ENCODE peak calls at places on chromosomes 7 and 10, in seven cellular contexts. R, F, O, W, I, K and X are unnamed samples.
A peak's percentile ranks its signal among the peaks of the same experiment; 100 is the strongest.

GRCh38 chr10:122269097-122269687 is 1.9 kb upstream of the BTBD16 start:
- DNase-seq in W (no peak), K (no peak), O (no peak), R (no peak), F (no peak), I (no peak), X (no peak)

GRCh38 chr7:80060218-80060806 is 74.3 kb upstream of the GNAI1 start:
- DNase-seq in K (peak; percentile 64), W (no peak), O (peak; percentile 49), F (no peak), R (no peak), I (no peak), X (no peak)

GRCh38 chr7:81924494-81924893 is 154.6 kb upstream of the HGF start:
- DNase-seq in R (no peak), F (no peak), O (no peak), K (no peak), W (no peak), I (no peak), X (no peak)

GRCh38 chr10:17476073-17476472 is 21.7 kb upstream of the ST8SIA6 start:
- DNase-seq in F (no peak), O (no peak), K (no peak), R (no peak), W (no peak), I (no peak), X (no peak)

GRCh38 chr7:101667959-101668358 is 38.9 kb upstream of the MYL10 start:
- DNase-seq in R (no peak), I (no peak), W (no peak), O (no peak), K (no peak), F (no peak), X (no peak)

GRCh38 chr7:139776486-139777303 is 1.1 kb downstream of the HIPK2 start:
- DNase-seq in I (peak; percentile 28), R (no peak), O (peak; percentile 41), F (no peak), K (peak; percentile 76), W (no peak), X (no peak)

GRCh38 chr10:119217937-119218579 is 10.7 kb downstream of the GRK5 start:
- DNase-seq in O (peak; percentile 35), R (no peak), F (no peak), I (no peak), K (no peak), W (no peak), X (no peak)

GRCh38 chr10:10533417-10533816 is 484.3 kb upstream of the CELF2 start:
- DNase-seq in O (no peak), K (peak; percentile 51), R (no peak), F (no peak), I (no peak), W (no peak), X (no peak)

GRCh38 chr7:155021699-155022145 is 18.8 kb upstream of the PAXIP1 start:
- DNase-seq in I (no peak), K (no peak), R (no peak), O (no peak), W (no peak), F (no peak), X (no peak)

GRCh38 chr7:13179011-13179574 is 491.7 kb downstream of the ARL4A start:
- DNase-seq in I (no peak), W (no peak), R (no peak), K (peak; percentile 3), F (no peak), O (peak; percentile 8), X (no peak)

GRCh38 chr10:7258948-7259523 is 151.8 kb downstream of the SFMBT2 start:
- DNase-seq in O (no peak), F (no peak), K (no peak), W (no peak), R (no peak), I (no peak), X (peak; percentile 43)

GRCh38 chr10:88385601-88386203 is 197.4 kb downstream of the RNLS start:
- DNase-seq in K (no peak), O (no peak), F (peak; percentile 58), R (peak; percentile 66), I (peak; percentile 90), W (no peak), X (no peak)

GRCh38 chr10:99368646-99369045 is 39.5 kb downstream of the CNNM1 start:
- DNase-seq in K (peak; percentile 82), W (no peak), O (no peak), F (no peak), I (no peak), R (no peak), X (no peak)

GRCh38 chr10:69403519-69403918 is 13.2 kb downstream of the TACR2 start:
- DNase-seq in K (peak; percentile 91), W (no peak), R (no peak), I (no peak), O (no peak), F (no peak), X (no peak)

GRCh38 chr7:142569851-142570250 is 179.4 kb upstream of the PRSS1 start:
- DNase-seq in R (no peak), W (no peak), K (no peak), I (no peak), F (no peak), O (no peak), X (no peak)

GRCh38 chr7:128167791-128168666 is 73.0 kb upstream of the LEP start:
- DNase-seq in I (peak; percentile 20), W (no peak), R (peak; percentile 53), F (no peak), K (no peak), O (no peak), X (no peak)

GRCh38 chr7:128164955-128165670 is 76.0 kb upstream of the LEP start:
- DNase-seq in R (no peak), W (no peak), K (no peak), F (no peak), O (no peak), I (no peak), X (no peak)

GRCh38 chr7:128167316-128167691 is 73.8 kb upstream of the LEP start:
- DNase-seq in R (peak; percentile 45), F (no peak), O (peak; percentile 82), K (peak; percentile 82), W (no peak), I (peak; percentile 76), X (peak; percentile 34)

GRCh38 chr7:128165927-128166420 is 75.1 kb upstream of the LEP start:
- DNase-seq in K (no peak), I (no peak), F (no peak), O (no peak), W (no peak), R (no peak), X (no peak)

DNA sequence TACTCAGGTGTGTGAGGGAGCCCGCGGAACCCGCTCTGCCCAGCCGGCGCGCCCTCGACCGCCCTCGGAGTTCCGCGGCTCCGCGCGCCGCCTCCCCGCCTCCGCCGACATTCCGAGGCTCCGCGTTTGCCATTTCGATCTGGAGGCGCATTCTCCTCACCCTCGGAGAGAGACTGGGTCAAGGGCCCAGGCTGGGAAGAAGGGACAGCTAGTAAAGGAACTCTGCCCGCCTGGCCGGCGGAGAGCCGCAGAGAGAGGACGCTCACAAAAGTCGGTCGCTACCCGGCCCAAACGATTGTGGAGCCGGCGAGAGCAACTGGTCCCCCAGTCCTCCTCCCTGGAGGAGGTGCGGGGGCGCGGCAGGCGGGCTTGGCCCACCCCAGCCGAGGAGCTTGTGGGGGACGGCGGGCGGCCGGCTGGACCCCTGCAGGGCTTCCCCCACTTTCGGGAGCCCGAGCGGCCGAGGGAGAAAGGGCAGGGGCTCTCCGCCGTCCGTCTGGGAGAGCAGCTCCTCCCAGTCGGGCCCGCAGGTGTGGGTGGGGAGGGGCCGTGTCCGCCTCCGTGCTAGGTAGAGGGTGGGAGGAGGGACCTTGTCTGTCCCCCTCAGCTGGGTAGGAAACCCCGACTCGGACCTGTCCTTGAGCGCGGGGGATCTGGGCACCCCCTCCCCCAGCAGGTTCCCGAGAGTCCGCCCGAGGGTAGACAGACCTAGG is 74.3 kb upstream of the LEP start:
- DNase-seq in K (peak; percentile 60), I (peak; percentile 45), W (no peak), O (peak; percentile 47), F (no peak), R (no peak), X (no peak)
- H3K27me3 ChIP-seq in K (peaks cover 16% of the 10 kb centered on the region), I (no peaks in the 10 kb centered on the region), W (peaks cover 4% of the 10 kb centered on the region), O (peaks cover 82% of the 10 kb centered on the region), F (no peaks in the 10 kb centered on the region), R (no peaks in the 10 kb centered on the region), X (peaks cover 96% of the 10 kb centered on the region)

DNA sequence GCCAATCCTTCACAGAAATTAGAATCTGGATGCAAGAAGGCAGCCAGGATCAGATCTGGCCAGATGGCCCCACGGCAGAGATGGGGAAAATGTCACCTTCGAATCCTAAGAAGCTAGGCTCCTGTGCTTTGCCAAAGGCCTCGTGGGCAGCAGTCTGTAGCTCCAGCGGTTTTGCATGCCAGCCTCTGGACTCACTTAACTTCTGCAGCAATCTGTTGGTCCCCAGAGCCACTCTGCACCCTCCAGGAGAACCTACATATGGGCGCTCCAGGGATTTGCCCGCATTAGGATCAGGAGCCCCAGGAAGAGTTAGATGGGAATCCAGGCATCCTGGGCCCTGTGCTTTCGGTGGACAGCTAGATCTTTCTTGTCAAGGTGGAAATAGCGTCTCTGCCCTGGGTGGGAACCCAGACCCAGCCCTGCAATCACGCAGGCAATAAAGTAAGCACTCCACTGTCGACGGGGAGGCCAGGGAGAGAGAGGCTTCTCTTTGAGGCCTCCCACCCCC is 10.1 kb upstream of the HOXA13 start:
- DNase-seq in F (no peak), R (no peak), W (no peak), O (no peak), I (no peak), K (no peak), X (no peak)
- H3K27me3 ChIP-seq in F (peaks cover 15% of the 10 kb centered on the region), R (peaks cover 4% of the 10 kb centered on the region), W (no peaks in the 10 kb centered on the region), O (peaks cover 100% of the 10 kb centered on the region), I (no peaks in the 10 kb centered on the region), K (peaks cover 12% of the 10 kb centered on the region), X (peaks cover 98% of the 10 kb centered on the region)

DNA sequence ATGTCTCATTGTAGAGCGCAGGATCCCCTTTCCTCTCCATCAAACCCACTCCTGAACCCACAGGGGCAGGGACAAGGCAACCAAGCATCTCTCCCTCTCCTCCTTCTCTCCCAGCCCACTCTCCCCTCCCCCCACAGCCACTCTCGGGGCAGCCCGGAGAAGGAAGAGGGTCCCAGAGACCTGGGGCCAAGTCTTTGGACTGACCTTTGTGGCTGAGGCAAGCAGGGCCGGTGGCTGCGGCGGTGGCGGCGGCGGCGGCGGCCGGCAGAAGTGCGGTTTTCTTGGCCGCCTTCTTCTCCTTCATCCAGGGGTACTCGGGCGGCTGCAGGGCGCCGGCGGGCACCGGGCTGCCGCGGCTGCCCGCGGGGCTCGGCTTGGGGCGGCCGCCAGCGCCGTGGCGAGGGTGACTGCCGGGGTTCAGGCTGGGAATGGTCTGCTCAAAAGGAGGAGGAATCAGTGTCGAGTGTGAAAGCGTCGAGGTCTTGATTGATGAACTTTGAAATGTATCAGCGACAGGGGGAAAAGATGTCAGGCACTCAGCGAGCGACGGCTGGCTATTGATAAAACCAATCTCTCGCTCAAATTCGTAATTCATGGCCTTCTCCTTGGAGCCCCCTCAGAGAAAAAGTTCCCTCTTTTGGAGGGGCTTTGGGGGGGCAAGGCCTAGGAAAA is 441 bp downstream of the HOXA2 start:
- DNase-seq in I (no peak), O (no peak), F (no peak), K (no peak), R (no peak), W (peak; percentile 76), X (no peak)
- H3K27me3 ChIP-seq in I (peaks cover 9% of the 10 kb centered on the region), O (peaks cover 100% of the 10 kb centered on the region), F (no peaks in the 10 kb centered on the region), K (no peaks in the 10 kb centered on the region), R (no peaks in the 10 kb centered on the region), W (no peaks in the 10 kb centered on the region), X (peaks cover 100% of the 10 kb centered on the region)

DNA sequence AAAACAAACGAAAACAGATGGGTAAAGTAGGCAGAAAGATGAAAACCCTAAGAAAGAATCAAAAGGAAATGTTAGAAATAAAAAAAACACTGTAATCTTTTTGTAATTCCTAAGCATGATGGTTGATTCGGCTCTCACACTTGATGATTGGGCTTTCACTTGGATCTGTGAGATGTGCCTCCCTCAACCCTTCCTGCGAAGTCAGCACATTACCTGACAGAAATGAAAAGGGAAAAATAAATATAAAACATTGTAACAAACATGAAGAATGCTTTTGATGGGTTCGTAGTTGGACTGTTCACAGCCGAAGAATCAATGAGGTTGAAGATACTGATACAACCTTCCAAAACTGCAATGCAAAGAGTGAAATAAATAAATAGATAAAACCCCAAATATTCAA is 99.8 kb downstream of the AKR1D1 start:
- DNase-seq in R (no peak), W (no peak), I (no peak), F (no peak), K (no peak), O (no peak), X (no peak)
- H3K27me3 ChIP-seq in R (no peaks in the 10 kb centered on the region), W (no peaks in the 10 kb centered on the region), I (no peaks in the 10 kb centered on the region), F (no peaks in the 10 kb centered on the region), K (no peaks in the 10 kb centered on the region), O (no peaks in the 10 kb centered on the region), X (no peaks in the 10 kb centered on the region)